ENCODE peak calls at places on chromosome 18, in seven cellular contexts. D is GM23248, Z is neural progenitor cell, W is HCT116, L is hepatocyte, K is GM23338, E is MM.1S. A is an unnamed sample. For H4K20me1, the result is how much of the 10 kb centered on the place peaks cover.

GRCh38 chr18:50662177-50662576 is 102.3 kb downstream of the MAPK4 start:
- DNase-seq in D (peak), W (peak), K (peak), L (peak), Z (peak), E (peak), A (peak)

GRCh38 chr18:61331051-61331450 is 2.2 kb upstream of the CDH20 start:
- DNase-seq in L (no peak), K (no peak), E (no peak), D (no peak), Z (no peak), W (no peak), A (no peak)

GRCh38 chr18:11752116-11752911 is 63.2 kb downstream of the GNAL start:
- DNase-seq in L (peak), K (peak), Z (peak), D (peak), E (no peak), W (no peak), A (peak)

GRCh38 chr18:10169064-10169562 is 255.3 kb downstream of the VAPA start:
- DNase-seq in L (no peak), Z (no peak), E (no peak), K (no peak), W (no peak), D (peak), A (peak)

GRCh38 chr18:45621068-45621511 is 5.8 kb downstream of the SLC14A2 start:
- DNase-seq in Z (peak), D (peak), E (peak), K (peak), L (peak), W (peak), A (peak)

GRCh38 chr18:76376668-76377358 is 118.2 kb downstream of the ZNF516 start:
- DNase-seq in D (no peak), L (no peak), K (no peak), E (no peak), W (no peak), Z (no peak), A (no peak)

GRCh38 chr18:48693006-48693405 is 154.2 kb downstream of the CTIF start:
- DNase-seq in W (no peak), Z (no peak), K (no peak), L (no peak), E (no peak), D (no peak), A (no peak)

GRCh38 chr18:79924814-79925655 is 26.4 kb downstream of the SLC66A2 start:
- DNase-seq in W (no peak), E (no peak), L (no peak), D (no peak), Z (no peak), K (no peak), A (no peak)

GRCh38 chr18:9404565-9405060 is 70.0 kb downstream of the TWSG1 start:
- DNase-seq in W (no peak), L (no peak), E (no peak), D (no peak), K (no peak), Z (no peak), A (no peak)

DNA sequence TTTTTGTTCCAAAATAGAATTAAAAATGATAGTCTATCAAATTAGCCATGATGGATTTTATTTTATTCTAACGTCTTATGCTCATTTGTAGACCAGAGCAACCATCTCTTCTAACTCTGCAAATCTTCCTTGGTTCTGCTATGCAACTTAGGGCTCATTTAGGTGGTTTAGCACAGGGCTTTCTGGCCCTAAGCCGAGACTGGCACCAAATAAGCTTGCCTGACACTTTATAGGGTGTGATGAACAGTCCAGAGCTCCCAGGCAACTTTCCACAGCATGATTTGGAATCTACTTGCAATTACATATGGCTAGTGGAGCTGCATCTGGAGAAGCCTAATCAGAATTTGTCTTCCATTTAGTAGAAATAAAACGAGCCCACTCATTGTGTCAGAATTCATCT is 698.4 kb downstream of the MBD2 start:
- DNase-seq in E (no peak), K (no peak), L (no peak), D (no peak), Z (no peak), W (no peak), A (no peak)
- TF ChIP-seq EZH2phosphoT487 in E (no peak), K (no peak), L (no peak), D (no peak), Z (no peak), W (no peak), A (no peak)

DNA sequence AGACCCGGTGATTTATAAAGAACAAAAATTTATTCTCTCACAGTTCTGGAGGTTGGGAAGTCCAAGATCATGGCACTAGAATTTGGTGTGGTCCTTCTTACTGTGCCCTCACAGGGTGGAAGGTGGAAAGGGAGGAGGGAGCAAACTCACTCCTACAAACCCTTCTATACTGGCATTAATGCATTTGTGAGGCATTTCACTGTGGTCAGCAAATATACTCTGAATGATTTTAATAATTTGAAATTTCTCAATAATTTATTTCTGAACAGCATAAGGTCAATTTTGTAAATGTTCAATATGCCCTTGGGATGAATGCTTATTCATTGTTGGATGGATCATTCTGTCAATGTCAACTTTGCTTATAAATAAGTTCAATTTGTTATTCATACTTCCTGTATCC is 120.6 kb downstream of the GATA6 start:
- DNase-seq in L (no peak), K (no peak), Z (no peak), D (no peak), E (no peak), W (no peak), A (no peak)
- TF ChIP-seq EZH2 in L (no peak), K (no peak), Z (no peak), D (no peak), E (no peak), W (no peak), A (no peak)

GRCh38 chr18:57430983-57431382 is 4.2 kb upstream of the ONECUT2 start:
- DNase-seq in L (no peak), K (peak), E (no peak), D (no peak), W (no peak), Z (peak), A (no peak)
- H4K20me1 ChIP-seq in L (under half), K (under half), E (under half), D (under half), W (under half), Z (half or more), A (under half)

GRCh38 chr18:57747809-57748680 is 55.1 kb downstream of the ATP8B1 start:
- DNase-seq in K (peak), D (no peak), Z (no peak), E (no peak), L (no peak), W (no peak), A (no peak)

GRCh38 chr18:57738078-57738477 is 65.0 kb downstream of the ATP8B1 start:
- DNase-seq in D (peak), Z (no peak), K (no peak), W (no peak), E (no peak), L (no peak), A (no peak)

GRCh38 chr18:57744211-57744694 is 58.9 kb downstream of the ATP8B1 start:
- DNase-seq in D (peak), Z (no peak), L (no peak), K (no peak), W (no peak), E (no peak), A (peak)

GRCh38 chr18:57741273-57741672 is 61.8 kb downstream of the ATP8B1 start:
- DNase-seq in Z (no peak), W (no peak), K (no peak), L (no peak), D (peak), E (no peak), A (no peak)

DNA sequence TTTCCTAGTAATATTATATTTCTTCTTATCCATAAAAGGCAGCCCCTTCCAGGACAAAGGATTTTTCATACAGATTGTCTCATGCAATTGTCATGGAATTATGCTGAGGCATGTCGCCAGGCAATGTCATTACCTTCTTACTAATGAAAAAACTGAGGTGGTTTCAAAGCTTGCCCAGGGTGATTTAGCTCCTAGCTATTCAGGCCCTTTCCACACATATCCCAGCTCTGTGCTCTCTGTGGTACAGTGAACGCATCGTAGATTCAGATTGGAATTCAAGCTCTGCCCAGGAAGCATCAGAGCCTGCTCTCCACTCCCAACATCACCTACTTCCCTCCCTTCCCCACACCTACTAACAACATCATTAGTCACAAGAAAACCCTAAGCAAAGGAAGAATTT is 60.1 kb downstream of the ATP8B1 start:
- DNase-seq in Z (no peak), E (no peak), W (no peak), D (peak), L (no peak), K (no peak), A (peak)
- TF ChIP-seq EZH2phosphoT487 in Z (no peak), E (no peak), W (no peak), D (peak), L (no peak), K (no peak), A (no peak)

GRCh38 chr18:62590799-62591640 is 68.2 kb downstream of the ZCCHC2 start:
- DNase-seq in E (no peak), W (no peak), L (no peak), Z (no peak), D (no peak), K (no peak), A (no peak)

DNA sequence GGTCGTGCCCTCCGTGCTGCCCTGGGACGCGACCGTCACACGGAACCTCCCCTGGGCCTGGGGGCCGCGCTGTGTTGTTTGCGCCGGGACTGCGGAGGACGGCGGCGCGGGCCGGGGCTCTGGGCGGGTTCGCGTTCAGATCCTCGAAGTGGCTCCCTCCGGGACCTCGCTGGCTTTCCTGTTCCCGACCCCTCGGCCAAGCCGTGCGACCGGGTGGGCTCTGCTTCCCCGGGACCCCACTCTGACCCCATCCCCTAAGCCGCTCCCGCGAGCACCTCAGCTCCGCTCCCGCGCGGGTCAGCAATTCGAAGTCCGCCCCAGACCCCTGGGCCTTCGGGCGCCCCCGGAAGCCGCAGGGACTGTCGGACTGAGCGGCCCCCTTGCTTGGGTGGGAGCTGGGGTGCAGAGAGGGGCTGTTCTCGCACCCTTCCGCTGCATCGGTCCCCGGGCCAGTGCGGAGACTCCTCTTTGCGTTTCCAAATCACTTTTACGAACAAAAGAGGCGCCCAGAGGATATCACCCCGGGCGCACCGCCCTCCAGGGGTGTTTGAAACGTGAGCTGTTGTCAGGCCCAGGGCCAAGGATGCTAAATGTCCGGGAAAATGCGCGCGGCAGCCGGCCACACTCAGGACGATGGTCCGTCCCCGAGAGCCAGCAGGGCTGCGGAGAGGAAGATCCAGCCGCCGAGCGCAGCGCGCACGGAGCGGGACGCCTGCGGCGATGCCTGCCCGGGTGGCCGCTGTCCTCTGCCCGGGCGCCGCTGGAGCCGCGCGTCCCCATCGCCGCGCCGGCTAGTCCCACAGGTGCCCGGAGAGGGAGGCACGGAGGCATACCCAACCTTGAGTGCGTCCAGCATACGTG is 73.5 kb downstream of the ZCCHC2 start:
- DNase-seq in W (no peak), K (peak), L (peak), D (peak), Z (peak), E (no peak), A (no peak)
- TF ChIP-seq EZH2 in W (no peak), K (peak), L (peak), D (no peak), Z (peak), E (no peak), A (no peak)

DNA sequence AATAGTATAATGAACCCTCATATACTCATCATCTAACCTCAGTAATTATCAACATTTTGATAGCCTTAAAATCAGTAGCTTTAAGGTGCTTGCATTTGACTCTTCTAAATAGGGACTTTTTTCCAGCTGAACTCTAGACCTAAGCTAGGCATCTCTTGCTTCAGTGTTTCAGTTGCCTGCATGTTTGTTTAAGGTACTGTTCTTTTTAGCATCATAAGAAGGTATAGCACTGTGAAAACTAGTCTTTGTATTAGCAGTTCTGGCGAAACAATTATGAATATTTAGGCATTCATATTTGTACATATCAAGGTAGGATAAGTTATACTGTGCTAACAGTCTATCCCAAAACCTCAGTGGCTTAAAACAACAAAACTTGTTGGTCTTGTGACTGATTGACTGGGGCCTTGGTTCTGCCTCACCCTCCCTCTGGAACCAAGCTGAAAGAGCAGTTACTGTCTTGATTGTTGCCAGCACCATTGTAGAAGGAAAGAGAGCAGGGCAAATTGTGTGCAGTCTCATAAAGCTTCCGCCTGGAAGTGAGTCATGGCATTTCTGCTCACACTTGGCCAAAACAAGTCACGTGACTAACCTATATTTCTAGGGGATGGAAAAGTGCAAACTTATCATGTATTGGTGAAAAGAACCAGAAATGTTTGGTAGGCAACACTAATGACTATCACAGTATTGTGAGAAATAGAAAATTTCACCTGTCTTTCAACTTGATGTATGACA is 24.3 kb downstream of the GALNT1 start:
- DNase-seq in K (no peak), W (no peak), E (no peak), L (no peak), D (peak), Z (no peak), A (peak)
- H4K20me1 ChIP-seq in K (under half), W (under half), E (under half), L (under half), D (under half), Z (under half), A (under half)

GRCh38 chr18:63265322-63265721 is 54.2 kb downstream of the BCL2 start:
- DNase-seq in L (no peak), K (no peak), E (no peak), D (no peak), Z (no peak), W (no peak), A (no peak)
- TF ChIP-seq EZH2phosphoT487 in L (no peak), K (no peak), E (no peak), D (no peak), Z (no peak), W (no peak), A (no peak)

GRCh38 chr18:59740131-59740530 is 42.9 kb upstream of the CCBE1 start:
- DNase-seq in E (no peak), L (no peak), W (no peak), D (no peak), K (no peak), Z (no peak), A (no peak)
- TF ChIP-seq EZH2 in E (no peak), L (no peak), W (no peak), D (no peak), K (no peak), Z (no peak), A (no peak)

A was measured in PC-3.